ENCODE peak calls at places on chromosomes 4 and X, in four cellular contexts. I, U, E and M are unnamed samples.

GRCh38 chr4:14415146-14415545 is 587.1 kb upstream of the CPEB2 start:
- DNase-seq in I (no peak), U (peak; percentile 1), E (no peak), M (no peak)

GRCh38 chr4:151797131-151797530 is 36.3 kb upstream of the GATB start:
- DNase-seq in I (no peak), U (peak; percentile 32), E (no peak), M (no peak)

GRCh38 chr4:3416821-3417221 is 24.9 kb upstream of the HGFAC start:
- DNase-seq in I (no peak), U (no peak), E (no peak), M (no peak)

GRCh38 chr4:104524591-104524990 is 29.9 kb upstream of the CXXC4 start:
- DNase-seq in I (no peak), U (no peak), E (no peak), M (no peak)

GRCh38 chr4:149029056-149029651 is 586.9 kb upstream of the NR3C2 start:
- DNase-seq in I (no peak), U (no peak), E (no peak), M (no peak)

GRCh38 chr4:185192059-185192458 is 11.7 kb downstream of the CFAP97 start:
- DNase-seq in I (no peak), U (no peak), E (no peak), M (no peak)

GRCh38 chr4:70471897-70472296 is at the start of gene MUC7:
- DNase-seq in I (no peak), U (no peak), E (no peak), M (no peak)

GRCh38 chrX:133726211-133726630 is 259.2 kb downstream of the GPC3 start:
- DNase-seq in I (no peak), U (peak; percentile 41), E (no peak), M (no peak)

GRCh38 chr4:128863314-128864075 is 54.0 kb downstream of the JADE1 start:
- DNase-seq in I (no peak), U (peak; percentile 76), E (peak; percentile 57), M (peak; percentile 20)

GRCh38 chrX:129318375-129318774 is 204.9 kb downstream of the SMARCA1 start:
- DNase-seq in I (no peak), U (peak; percentile 17), E (no peak), M (no peak)

GRCh38 chr4:91426725-91427124 is 877.0 kb upstream of the GRID2 start:
- DNase-seq in I (no peak), U (no peak), E (no peak), M (no peak)

GRCh38 chr4:3332498-3332897 is 39.7 kb downstream of the RGS12 start:
- DNase-seq in I (no peak), U (no peak), E (no peak), M (no peak)

GRCh38 chr4:186227221-186227620 is at the start of gene KLKB1:
- DNase-seq in I (no peak), U (no peak), E (no peak), M (no peak)

GRCh38 chrX:119579414-119579813 is 5.1 kb downstream of the UBE2A start:
- DNase-seq in I (no peak), U (no peak), E (no peak), M (no peak)

GRCh38 chr4:147778942-147779341 is 47.1 kb downstream of the ARHGAP10 start:
- DNase-seq in I (no peak), U (no peak), E (no peak), M (no peak)

GRCh38 chr4:182809417-182810102 is 107.6 kb downstream of the DCTD start:
- DNase-seq in I (no peak), U (peak; percentile 6), E (no peak), M (no peak)

GRCh38 chr4:175542787-175543186 is 269.3 kb downstream of the GPM6A start:
- DNase-seq in I (no peak), U (no peak), E (no peak), M (no peak)

GRCh38 chrX:43405191-43405590 is 250.9 kb upstream of the MAOA start:
- DNase-seq in I (no peak), U (peak; percentile 0), E (no peak), M (no peak)

GRCh38 chr4:36523182-36523581 is 241.8 kb downstream of the DTHD1 start:
- DNase-seq in I (no peak), U (no peak), E (no peak), M (no peak)

GRCh38 chr4:8199594-8200301 is 658 bp downstream of the SH3TC1 start:
- DNase-seq in I (no peak), U (no peak), E (no peak), M (no peak)

GRCh38 chr4:119785963-119786362 is 157.4 kb upstream of the PDE5A start:
- DNase-seq in I (no peak), U (peak; percentile 22), E (no peak), M (no peak)

GRCh38 chrX:28126886-28127285 is 145.6 kb upstream of the DCAF8L1 start:
- DNase-seq in I (no peak), U (no peak), E (no peak), M (no peak)

GRCh38 chrX:151488677-151489076 is 74.8 kb upstream of the PASD1 start:
- DNase-seq in I (peak; percentile 15), U (no peak), E (no peak), M (no peak)

GRCh38 chr4:161931089-161931488 is 232.7 kb downstream of the FSTL5 start:
- DNase-seq in I (no peak), U (no peak), E (no peak), M (no peak)

GRCh38 chr4:81214518-81215218 is 354 bp downstream of the PRKG2 start:
- DNase-seq in I (no peak), U (peak; percentile 31), E (no peak), M (no peak)

GRCh38 chr4:182885022-182885737 is 32.0 kb downstream of the DCTD start:
- DNase-seq in I (no peak), U (no peak), E (no peak), M (no peak)

GRCh38 chrX:154002215-154002719 is 17.4 kb downstream of the IRAK1 start:
- DNase-seq in I (peak; percentile 67), U (peak; percentile 86), E (peak; percentile 24), M (no peak)